ENCODE peak calls at places on chromosomes 6 and 20, in eight cellular contexts. One of them, this sample, is unnamed.

GRCh38 chr6:8243462-8243861 is 141.1 kb upstream of the EEF1E1 start:
- DNase-seq in HFFc6: no peak
- DNase-seq in heart left ventricle: no peak
- DNase-seq in lower lobe of right lung: no peak
- DNase-seq in tibial nerve: no peak
- DNase-seq in A549: no peak
- DNase-seq in tibial artery: no peak
- DNase-seq in upper lobe of right lung: no peak
- DNase-seq in this sample: no peak

GRCh38 chr6:63821442-63821841 is 185.8 kb downstream of the PHF3 start:
- DNase-seq in tibial artery: no peak
- DNase-seq in upper lobe of right lung: no peak
- DNase-seq in tibial nerve: no peak
- DNase-seq in lower lobe of right lung: no peak
- DNase-seq in A549: no peak
- DNase-seq in heart left ventricle: no peak
- DNase-seq in HFFc6: no peak
- DNase-seq in this sample: no peak

GRCh38 chr6:45376310-45377040 is 1.3 kb downstream of the SUPT3H start:
- DNase-seq in tibial artery: no peak
- DNase-seq in A549: no peak
- DNase-seq in HFFc6: no peak
- DNase-seq in heart left ventricle: no peak
- DNase-seq in upper lobe of right lung: no peak
- DNase-seq in tibial nerve: no peak
- DNase-seq in lower lobe of right lung: no peak
- DNase-seq in this sample: no peak

GRCh38 chr6:4253604-4254211 is 118.3 kb upstream of the ECI2 start:
- DNase-seq in HFFc6: peak; percentile 78
- DNase-seq in A549: peak; percentile 18
- DNase-seq in upper lobe of right lung: no peak
- DNase-seq in tibial nerve: peak; percentile 21
- DNase-seq in lower lobe of right lung: no peak
- DNase-seq in heart left ventricle: peak; percentile 43
- DNase-seq in tibial artery: no peak
- DNase-seq in this sample: no peak

GRCh38 chr6:139109558-139109957 is 25.3 kb upstream of the HECA start:
- DNase-seq in upper lobe of right lung: no peak
- DNase-seq in lower lobe of right lung: no peak
- DNase-seq in heart left ventricle: no peak
- DNase-seq in A549: no peak
- DNase-seq in HFFc6: peak; percentile 24
- DNase-seq in tibial nerve: no peak
- DNase-seq in tibial artery: no peak
- DNase-seq in this sample: peak; percentile 49

GRCh38 chr6:118551063-118551672 is 3.1 kb downstream of the PLN start:
- DNase-seq in tibial artery: no peak
- DNase-seq in HFFc6: peak; percentile 47
- DNase-seq in upper lobe of right lung: no peak
- DNase-seq in heart left ventricle: no peak
- DNase-seq in tibial nerve: no peak
- DNase-seq in lower lobe of right lung: no peak
- DNase-seq in A549: peak; percentile 17
- DNase-seq in this sample: no peak

GRCh38 chr20:11838076-11838636 is 79.5 kb upstream of the BTBD3 start:
- DNase-seq in tibial nerve: no peak
- DNase-seq in tibial artery: no peak
- DNase-seq in heart left ventricle: no peak
- DNase-seq in HFFc6: no peak
- DNase-seq in lower lobe of right lung: no peak
- DNase-seq in upper lobe of right lung: no peak
- DNase-seq in A549: no peak
- DNase-seq in this sample: no peak

GRCh38 chr20:48957053-48957481 is 35.6 kb downstream of the ARFGEF2 start:
- DNase-seq in tibial artery: no peak
- DNase-seq in lower lobe of right lung: no peak
- DNase-seq in upper lobe of right lung: no peak
- DNase-seq in heart left ventricle: no peak
- DNase-seq in A549: no peak
- DNase-seq in tibial nerve: no peak
- DNase-seq in HFFc6: no peak
- DNase-seq in this sample: no peak

GRCh38 chr6:45606831-45607400 is 229.2 kb upstream of the SUPT3H start:
- DNase-seq in heart left ventricle: no peak
- DNase-seq in lower lobe of right lung: no peak
- DNase-seq in HFFc6: no peak
- DNase-seq in A549: no peak
- DNase-seq in tibial artery: no peak
- DNase-seq in upper lobe of right lung: no peak
- DNase-seq in tibial nerve: no peak
- DNase-seq in this sample: no peak

GRCh38 chr6:128311944-128312570 is 208.3 kb downstream of the PTPRK start:
- DNase-seq in HFFc6: no peak
- DNase-seq in upper lobe of right lung: no peak
- DNase-seq in tibial nerve: no peak
- DNase-seq in A549: no peak
- DNase-seq in tibial artery: no peak
- DNase-seq in heart left ventricle: no peak
- DNase-seq in lower lobe of right lung: no peak
- DNase-seq in this sample: no peak

GRCh38 chr6:159842035-159842434 is 42.0 kb downstream of the PNLDC1 start:
- DNase-seq in heart left ventricle: no peak
- DNase-seq in HFFc6: peak; percentile 23
- DNase-seq in tibial artery: no peak
- DNase-seq in lower lobe of right lung: no peak
- DNase-seq in tibial nerve: no peak
- DNase-seq in A549: peak; percentile 29
- DNase-seq in upper lobe of right lung: no peak
- DNase-seq in this sample: no peak

GRCh38 chr20:10469599-10469998 is 34.5 kb downstream of the SLX4IP start:
- DNase-seq in tibial artery: peak; percentile 73
- DNase-seq in tibial nerve: peak; percentile 65
- DNase-seq in lower lobe of right lung: no peak
- DNase-seq in upper lobe of right lung: no peak
- DNase-seq in heart left ventricle: peak; percentile 48
- DNase-seq in HFFc6: peak; percentile 70
- DNase-seq in A549: peak; percentile 76
- DNase-seq in this sample: no peak

GRCh38 chr20:43188861-43189613 is 669 bp downstream of the PTPRT start:
- DNase-seq in heart left ventricle: no peak
- DNase-seq in upper lobe of right lung: no peak
- DNase-seq in tibial nerve: no peak
- DNase-seq in lower lobe of right lung: no peak
- DNase-seq in A549: no peak
- DNase-seq in HFFc6: no peak
- DNase-seq in tibial artery: no peak
- DNase-seq in this sample: no peak

GRCh38 chr6:44056392-44057237 is 70.6 kb downstream of the MRPL14 start:
- DNase-seq in lower lobe of right lung: no peak
- DNase-seq in tibial nerve: no peak
- DNase-seq in HFFc6: peak; percentile 59
- DNase-seq in upper lobe of right lung: no peak
- DNase-seq in A549: no peak
- DNase-seq in heart left ventricle: peak; percentile 70
- DNase-seq in tibial artery: no peak
- DNase-seq in this sample: peak; percentile 20

GRCh38 chr20:50987493-50988210 is 29.0 kb downstream of the MOCS3 start:
- DNase-seq in HFFc6: peak; percentile 83
- DNase-seq in A549: peak; percentile 76
- DNase-seq in tibial artery: no peak
- DNase-seq in lower lobe of right lung: no peak
- DNase-seq in upper lobe of right lung: no peak
- DNase-seq in heart left ventricle: peak; percentile 58
- DNase-seq in tibial nerve: peak; percentile 92
- DNase-seq in this sample: no peak

GRCh38 chr20:64234291-64234791 is 21.2 kb upstream of the PCMTD2 start:
- DNase-seq in heart left ventricle: no peak
- DNase-seq in tibial artery: no peak
- DNase-seq in HFFc6: no peak
- DNase-seq in A549: no peak
- DNase-seq in upper lobe of right lung: peak; percentile 36
- DNase-seq in tibial nerve: no peak
- DNase-seq in lower lobe of right lung: peak; percentile 27
- DNase-seq in this sample: peak; percentile 37

GRCh38 chr20:3250091-3250504 is 11.1 kb upstream of the SLC4A11 start:
- DNase-seq in tibial nerve: no peak
- DNase-seq in A549: peak; percentile 77
- DNase-seq in lower lobe of right lung: no peak
- DNase-seq in tibial artery: no peak
- DNase-seq in upper lobe of right lung: no peak
- DNase-seq in heart left ventricle: no peak
- DNase-seq in HFFc6: no peak
- DNase-seq in this sample: no peak
- TF ChIP-seq CTCF in tibial nerve: no peak
- TF ChIP-seq CTCF in A549: peak; percentile 41
- TF ChIP-seq CTCF in lower lobe of right lung: no peak
- TF ChIP-seq CTCF in tibial artery: no peak
- TF ChIP-seq CTCF in upper lobe of right lung: peak; percentile 9
- TF ChIP-seq CTCF in heart left ventricle: no peak
- TF ChIP-seq CTCF in HFFc6: peak; percentile 66
- TF ChIP-seq CTCF in this sample: no peak

GRCh38 chr20:20083796-20084195 is 31.5 kb downstream of the CFAP61 start:
- DNase-seq in tibial nerve: no peak
- DNase-seq in upper lobe of right lung: no peak
- DNase-seq in tibial artery: no peak
- DNase-seq in lower lobe of right lung: no peak
- DNase-seq in HFFc6: peak; percentile 6
- DNase-seq in heart left ventricle: no peak
- DNase-seq in A549: peak; percentile 29
- DNase-seq in this sample: no peak
- TF ChIP-seq CTCF in tibial nerve: no peak
- TF ChIP-seq CTCF in upper lobe of right lung: peak; percentile 57
- TF ChIP-seq CTCF in tibial artery: peak; percentile 37
- TF ChIP-seq CTCF in lower lobe of right lung: peak; percentile 49
- TF ChIP-seq CTCF in HFFc6: peak; percentile 78
- TF ChIP-seq CTCF in heart left ventricle: peak; percentile 65
- TF ChIP-seq CTCF in A549: peak; percentile 83
- TF ChIP-seq CTCF in this sample: peak; percentile 79

GRCh38 chr6:39496951-39497350 is 174.4 kb upstream of the KCNK16 start:
- DNase-seq in A549: no peak
- DNase-seq in upper lobe of right lung: no peak
- DNase-seq in HFFc6: no peak
- DNase-seq in tibial artery: peak; percentile 85
- DNase-seq in tibial nerve: peak; percentile 38
- DNase-seq in lower lobe of right lung: peak; percentile 44
- DNase-seq in heart left ventricle: peak; percentile 58
- DNase-seq in this sample: no peak
- TF ChIP-seq CTCF in A549: no peak
- TF ChIP-seq CTCF in upper lobe of right lung: no peak
- TF ChIP-seq CTCF in HFFc6: no peak
- TF ChIP-seq CTCF in tibial artery: peak; percentile 28
- TF ChIP-seq CTCF in tibial nerve: no peak
- TF ChIP-seq CTCF in lower lobe of right lung: no peak
- TF ChIP-seq CTCF in heart left ventricle: no peak
- TF ChIP-seq CTCF in this sample: no peak

DNA sequence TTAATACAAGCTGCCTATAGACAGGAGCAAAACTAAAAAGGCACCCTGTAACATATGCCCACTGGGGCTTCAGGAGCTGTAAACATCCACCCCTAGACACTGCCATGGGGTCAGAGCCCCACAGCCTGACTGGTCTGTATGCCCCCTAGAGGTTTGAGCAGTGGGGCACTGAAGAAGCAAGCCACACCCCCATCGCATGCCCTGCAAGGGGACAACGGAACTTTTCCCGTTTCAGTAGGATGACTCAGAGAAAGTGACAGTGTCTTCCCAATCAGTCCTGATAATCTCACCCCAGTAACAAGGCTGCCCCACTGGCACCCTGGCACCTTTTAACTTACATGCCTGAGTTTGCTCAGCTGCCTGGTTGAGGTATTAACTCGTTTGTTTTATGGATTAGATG is 35.9 kb downstream of the BEND3 start:
- DNase-seq in upper lobe of right lung: no peak
- DNase-seq in tibial nerve: no peak
- DNase-seq in heart left ventricle: no peak
- DNase-seq in lower lobe of right lung: no peak
- DNase-seq in A549: no peak
- DNase-seq in tibial artery: peak; percentile 23
- DNase-seq in HFFc6: no peak
- DNase-seq in this sample: no peak
- TF ChIP-seq CTCF in upper lobe of right lung: no peak
- TF ChIP-seq CTCF in tibial nerve: no peak
- TF ChIP-seq CTCF in heart left ventricle: no peak
- TF ChIP-seq CTCF in lower lobe of right lung: no peak
- TF ChIP-seq CTCF in A549: no peak
- TF ChIP-seq CTCF in tibial artery: no peak
- TF ChIP-seq CTCF in HFFc6: no peak
- TF ChIP-seq CTCF in this sample: no peak

DNA sequence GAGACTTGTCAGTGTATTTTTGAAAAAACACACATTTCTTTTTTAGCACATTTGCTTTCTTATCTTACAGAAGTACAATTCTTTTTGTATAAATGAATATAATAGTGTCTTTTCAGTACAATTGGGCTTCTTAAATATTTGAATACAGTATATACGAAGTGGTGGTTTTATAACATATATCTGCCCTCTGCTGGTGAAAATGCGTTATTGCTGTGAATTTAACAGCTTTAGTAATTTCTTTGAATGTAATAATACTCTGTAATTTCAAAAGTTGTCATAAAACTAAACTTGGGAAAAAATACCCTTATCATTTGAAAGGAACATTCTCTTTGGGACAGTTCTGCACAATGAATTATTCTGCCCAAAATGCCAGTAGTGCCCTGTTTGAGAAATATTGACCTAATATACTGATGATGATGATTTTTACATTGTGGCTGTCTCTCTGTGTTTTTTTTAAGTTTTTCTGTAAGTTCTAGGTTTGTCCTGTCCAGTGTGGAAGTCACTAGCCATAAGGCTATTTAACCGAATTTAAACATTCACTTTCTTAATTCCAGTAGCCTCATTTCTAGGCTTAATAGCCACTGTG is 19.0 kb downstream of the SMAP1 start:
- DNase-seq in tibial artery: no peak
- DNase-seq in lower lobe of right lung: no peak
- DNase-seq in A549: peak; percentile 7
- DNase-seq in heart left ventricle: no peak
- DNase-seq in upper lobe of right lung: no peak
- DNase-seq in HFFc6: peak; percentile 29
- DNase-seq in tibial nerve: peak; percentile 24
- DNase-seq in this sample: no peak
- TF ChIP-seq CTCF in tibial artery: peak; percentile 73
- TF ChIP-seq CTCF in lower lobe of right lung: peak; percentile 83
- TF ChIP-seq CTCF in A549: peak; percentile 63
- TF ChIP-seq CTCF in heart left ventricle: peak; percentile 82
- TF ChIP-seq CTCF in upper lobe of right lung: peak; percentile 82
- TF ChIP-seq CTCF in HFFc6: peak; percentile 93
- TF ChIP-seq CTCF in tibial nerve: peak; percentile 60
- TF ChIP-seq CTCF in this sample: peak; percentile 82

DNA sequence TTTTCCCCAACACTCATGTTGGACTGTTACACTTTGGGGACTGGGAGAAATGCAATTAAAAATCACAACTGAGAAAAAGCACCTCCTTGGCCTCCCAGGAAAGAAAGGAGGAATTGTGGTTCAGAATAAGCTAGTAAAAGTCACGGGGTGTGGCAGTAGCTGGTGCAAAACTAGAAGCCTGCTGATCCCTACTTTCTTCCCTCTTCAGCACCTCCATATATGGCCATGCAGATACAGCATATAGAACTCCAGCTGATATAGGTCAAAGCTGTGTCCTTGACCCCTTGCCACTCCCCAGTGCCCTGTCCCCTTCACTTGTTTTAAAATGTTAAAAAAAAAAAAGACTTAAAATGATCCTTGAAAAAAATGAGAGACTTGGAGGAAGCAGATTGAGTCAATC is 5.5 kb upstream of the FLRT3 start:
- DNase-seq in tibial artery: no peak
- DNase-seq in HFFc6: no peak
- DNase-seq in lower lobe of right lung: no peak
- DNase-seq in tibial nerve: no peak
- DNase-seq in upper lobe of right lung: no peak
- DNase-seq in A549: no peak
- DNase-seq in heart left ventricle: no peak
- DNase-seq in this sample: no peak
- TF ChIP-seq CTCF in tibial artery: no peak
- TF ChIP-seq CTCF in HFFc6: no peak
- TF ChIP-seq CTCF in lower lobe of right lung: no peak
- TF ChIP-seq CTCF in tibial nerve: no peak
- TF ChIP-seq CTCF in upper lobe of right lung: no peak
- TF ChIP-seq CTCF in A549: no peak
- TF ChIP-seq CTCF in heart left ventricle: no peak
- TF ChIP-seq CTCF in this sample: no peak